ENCODE peak calls at places on chromosomes 16 and 17, in five cellular contexts. One of them, this sample, is unnamed.

GRCh38 chr16:27287887-27288286 is 19.3 kb upstream of the NSMCE1 start:
- DNase-seq in mesenchymal stem cell: no peak
- DNase-seq in mucosa of descending colon: no peak
- DNase-seq in HFF-Myc: no peak
- DNase-seq in NB4: no peak
- DNase-seq in this sample: no peak

GRCh38 chr16:24769806-24770205 is 40.4 kb downstream of the TNRC6A start:
- DNase-seq in mesenchymal stem cell: peak; percentile 66
- DNase-seq in mucosa of descending colon: no peak
- DNase-seq in HFF-Myc: no peak
- DNase-seq in NB4: no peak
- DNase-seq in this sample: no peak

GRCh38 chr17:73972056-73972455 is 231.4 kb upstream of the RPL38 start:
- DNase-seq in mesenchymal stem cell: no peak
- DNase-seq in mucosa of descending colon: no peak
- DNase-seq in HFF-Myc: no peak
- DNase-seq in NB4: no peak
- DNase-seq in this sample: no peak

GRCh38 chr16:30473231-30474061 is 904 bp downstream of the ITGAL start:
- DNase-seq in mesenchymal stem cell: no peak
- DNase-seq in mucosa of descending colon: no peak
- DNase-seq in HFF-Myc: no peak
- DNase-seq in NB4: peak; percentile 71
- DNase-seq in this sample: no peak

GRCh38 chr16:52545544-52546262 is 1.2 kb downstream of the TOX3 start:
- DNase-seq in mesenchymal stem cell: no peak
- DNase-seq in mucosa of descending colon: peak; percentile 34
- DNase-seq in HFF-Myc: no peak
- DNase-seq in NB4: no peak
- DNase-seq in this sample: no peak

GRCh38 chr16:85092309-85092708 is 20.0 kb downstream of the CIBAR2 start:
- DNase-seq in mesenchymal stem cell: no peak
- DNase-seq in mucosa of descending colon: no peak
- DNase-seq in HFF-Myc: no peak
- DNase-seq in NB4: no peak
- DNase-seq in this sample: no peak

GRCh38 chr17:72972263-72972951 is 120.1 kb downstream of the SLC39A11 start:
- DNase-seq in mesenchymal stem cell: no peak
- DNase-seq in mucosa of descending colon: no peak
- DNase-seq in HFF-Myc: no peak
- DNase-seq in NB4: no peak
- DNase-seq in this sample: no peak

GRCh38 chr16:30570621-30571443 is 682 bp downstream of the ZNF688 start:
- DNase-seq in mesenchymal stem cell: peak; percentile 65
- DNase-seq in mucosa of descending colon: peak; percentile 47
- DNase-seq in HFF-Myc: no peak
- DNase-seq in NB4: no peak
- DNase-seq in this sample: no peak

GRCh38 chr16:75860654-75861053 is 134.4 kb upstream of the CPHXL start:
- DNase-seq in mesenchymal stem cell: no peak
- DNase-seq in mucosa of descending colon: no peak
- DNase-seq in HFF-Myc: no peak
- DNase-seq in NB4: no peak
- DNase-seq in this sample: no peak

GRCh38 chr16:1688807-1689560 is 10.9 kb downstream of the JPT2 start:
- DNase-seq in mesenchymal stem cell: peak; percentile 32
- DNase-seq in mucosa of descending colon: no peak
- DNase-seq in HFF-Myc: no peak
- DNase-seq in NB4: no peak
- DNase-seq in this sample: peak; percentile 89

GRCh38 chr17:4533522-4534502 is 21.4 kb downstream of the MYBBP1A start:
- DNase-seq in mesenchymal stem cell: no peak
- DNase-seq in mucosa of descending colon: no peak
- DNase-seq in HFF-Myc: no peak
- DNase-seq in NB4: peak; percentile 26
- DNase-seq in this sample: no peak

GRCh38 chr16:3726021-3726687 is 8.8 kb upstream of the TRAP1 start:
- DNase-seq in mesenchymal stem cell: no peak
- DNase-seq in mucosa of descending colon: no peak
- DNase-seq in HFF-Myc: no peak
- DNase-seq in NB4: no peak
- DNase-seq in this sample: no peak

GRCh38 chr16:15704545-15704987 is 54.5 kb downstream of the NDE1 start:
- DNase-seq in mesenchymal stem cell: peak; percentile 76
- DNase-seq in mucosa of descending colon: peak; percentile 92
- DNase-seq in HFF-Myc: peak; percentile 57
- DNase-seq in NB4: peak; percentile 76
- DNase-seq in this sample: peak; percentile 58

GRCh38 chr17:28485049-28485448 is 11.6 kb downstream of the SLC13A2 start:
- DNase-seq in mesenchymal stem cell: no peak
- DNase-seq in mucosa of descending colon: no peak
- DNase-seq in HFF-Myc: no peak
- DNase-seq in NB4: peak; percentile 22
- DNase-seq in this sample: no peak

GRCh38 chr16:19843371-19843770 is 41.3 kb downstream of the GPRC5B start:
- DNase-seq in mesenchymal stem cell: peak; percentile 73
- DNase-seq in mucosa of descending colon: no peak
- DNase-seq in HFF-Myc: no peak
- DNase-seq in NB4: no peak
- DNase-seq in this sample: no peak

GRCh38 chr17:46736100-46736499 is 82.4 kb downstream of the WNT3 start:
- DNase-seq in mesenchymal stem cell: no peak
- DNase-seq in mucosa of descending colon: no peak
- DNase-seq in HFF-Myc: no peak
- DNase-seq in NB4: peak; percentile 34
- DNase-seq in this sample: no peak

GRCh38 chr17:42814633-42815399 is 9.3 kb downstream of the BECN1 start:
- DNase-seq in mesenchymal stem cell: peak; percentile 87
- DNase-seq in mucosa of descending colon: no peak
- DNase-seq in HFF-Myc: no peak
- DNase-seq in NB4: no peak
- DNase-seq in this sample: no peak

GRCh38 chr16:26668026-26668425 is 398.7 kb upstream of the C16orf82 start:
- DNase-seq in mesenchymal stem cell: no peak
- DNase-seq in mucosa of descending colon: no peak
- DNase-seq in HFF-Myc: no peak
- DNase-seq in NB4: no peak
- DNase-seq in this sample: no peak

GRCh38 chr17:27968206-27968732 is 74.2 kb upstream of the NLK start:
- DNase-seq in mesenchymal stem cell: no peak
- DNase-seq in mucosa of descending colon: no peak
- DNase-seq in HFF-Myc: no peak
- DNase-seq in NB4: no peak
- DNase-seq in this sample: no peak

GRCh38 chr17:76078859-76079576 is at the start of gene ZACN:
- DNase-seq in mesenchymal stem cell: no peak
- DNase-seq in mucosa of descending colon: no peak
- DNase-seq in HFF-Myc: no peak
- DNase-seq in NB4: no peak
- DNase-seq in this sample: no peak

GRCh38 chr17:12928736-12929135 is 89.1 kb downstream of the ELAC2 start:
- DNase-seq in mesenchymal stem cell: no peak
- DNase-seq in mucosa of descending colon: no peak
- DNase-seq in HFF-Myc: no peak
- DNase-seq in NB4: peak; percentile 12
- DNase-seq in this sample: no peak

GRCh38 chr16:12590409-12590808 is 213.3 kb downstream of the CPPED1 start:
- DNase-seq in mesenchymal stem cell: no peak
- DNase-seq in mucosa of descending colon: no peak
- DNase-seq in HFF-Myc: no peak
- DNase-seq in NB4: no peak
- DNase-seq in this sample: no peak

GRCh38 chr17:60525624-60526514 is at the start of gene APPBP2:
- DNase-seq in mesenchymal stem cell: peak; percentile 93
- DNase-seq in mucosa of descending colon: peak; percentile 90
- DNase-seq in HFF-Myc: peak; percentile 47
- DNase-seq in NB4: peak; percentile 78
- DNase-seq in this sample: no peak

GRCh38 chr17:55433029-55433628 is 11.5 kb upstream of the MMD start:
- DNase-seq in mesenchymal stem cell: no peak
- DNase-seq in mucosa of descending colon: peak; percentile 24
- DNase-seq in HFF-Myc: no peak
- DNase-seq in NB4: no peak
- DNase-seq in this sample: no peak

GRCh38 chr16:5379948-5380347 is 282.4 kb upstream of the EEF2KMT start:
- DNase-seq in mesenchymal stem cell: no peak
- DNase-seq in mucosa of descending colon: no peak
- DNase-seq in HFF-Myc: no peak
- DNase-seq in NB4: no peak
- DNase-seq in this sample: no peak

GRCh38 chr17:45022655-45023339 is 28.6 kb downstream of the DCAKD start:
- DNase-seq in mesenchymal stem cell: no peak
- DNase-seq in mucosa of descending colon: no peak
- DNase-seq in HFF-Myc: no peak
- DNase-seq in NB4: no peak
- DNase-seq in this sample: no peak

DNA sequence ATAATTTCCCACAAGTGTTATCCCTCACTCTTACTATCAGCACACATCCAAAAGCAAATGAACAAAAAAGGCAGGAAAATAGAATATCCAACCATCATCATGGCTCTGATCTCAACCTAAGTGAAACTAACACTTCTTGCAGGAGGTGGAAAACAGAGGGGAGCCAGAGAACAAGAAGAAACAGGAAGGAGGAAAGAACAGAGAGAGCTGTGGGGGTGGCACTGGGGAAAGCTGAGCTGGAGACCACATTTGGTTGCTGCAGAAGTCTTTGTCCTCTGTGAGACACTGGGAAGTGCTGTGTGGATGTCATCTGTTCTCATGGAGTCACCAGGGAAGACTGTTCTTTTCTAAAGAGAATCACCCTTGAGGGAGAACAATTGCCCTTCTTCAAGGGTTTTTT is 34.7 kb downstream of the GRB7 start:
- DNase-seq in mesenchymal stem cell: no peak
- DNase-seq in mucosa of descending colon: no peak
- DNase-seq in HFF-Myc: no peak
- DNase-seq in NB4: peak; percentile 47
- DNase-seq in this sample: no peak
- H3K4me3 ChIP-seq in mesenchymal stem cell: no peak overlapping the region
- H3K4me3 ChIP-seq in mucosa of descending colon: no peak overlapping the region
- H3K4me3 ChIP-seq in HFF-Myc: no peak overlapping the region
- H3K4me3 ChIP-seq in NB4: no peak overlapping the region
- H3K4me3 ChIP-seq in this sample: no peak overlapping the region

GRCh38 chr17:63934391-63935112 is 2.4 kb upstream of the CD79B start:
- DNase-seq in mesenchymal stem cell: no peak
- DNase-seq in mucosa of descending colon: no peak
- DNase-seq in HFF-Myc: no peak
- DNase-seq in NB4: no peak
- DNase-seq in this sample: no peak
- H3K4me3 ChIP-seq in mesenchymal stem cell: no peak overlapping the region
- H3K4me3 ChIP-seq in mucosa of descending colon: no peak overlapping the region
- H3K4me3 ChIP-seq in HFF-Myc: no peak overlapping the region
- H3K4me3 ChIP-seq in NB4: no peak overlapping the region
- H3K4me3 ChIP-seq in this sample: no peak overlapping the region

GRCh38 chr17:80731255-80731840 is 186.7 kb downstream of the RPTOR start:
- DNase-seq in mesenchymal stem cell: no peak
- DNase-seq in mucosa of descending colon: no peak
- DNase-seq in HFF-Myc: no peak
- DNase-seq in NB4: no peak
- DNase-seq in this sample: no peak
- H3K4me3 ChIP-seq in mesenchymal stem cell: no peak overlapping the region
- H3K4me3 ChIP-seq in mucosa of descending colon: no peak overlapping the region
- H3K4me3 ChIP-seq in HFF-Myc: no peak overlapping the region
- H3K4me3 ChIP-seq in NB4: no peak overlapping the region
- H3K4me3 ChIP-seq in this sample: no peak overlapping the region

DNA sequence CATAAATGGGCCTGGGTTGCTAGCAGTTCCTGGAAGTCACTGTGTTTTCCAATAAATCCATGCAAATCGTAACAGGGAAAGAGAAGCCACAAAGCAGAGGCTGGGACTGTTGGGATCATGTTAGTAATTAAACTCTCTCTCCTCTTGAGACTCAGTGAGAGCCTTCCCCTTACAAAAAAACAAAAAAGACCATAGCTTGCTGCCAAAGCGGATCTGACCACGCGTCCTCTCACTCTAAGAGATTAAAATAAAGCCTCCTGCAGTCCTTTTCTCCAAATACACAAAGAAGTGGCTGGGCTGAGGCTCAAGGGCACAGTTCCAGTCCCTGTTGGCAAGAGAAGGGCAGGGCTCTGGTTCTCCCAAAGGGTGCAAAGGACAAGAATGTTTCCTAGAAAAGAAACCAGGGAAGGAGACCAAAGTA is 38.5 kb downstream of the PIGL start:
- DNase-seq in mesenchymal stem cell: no peak
- DNase-seq in mucosa of descending colon: peak; percentile 74
- DNase-seq in HFF-Myc: no peak
- DNase-seq in NB4: no peak
- DNase-seq in this sample: no peak
- H3K4me3 ChIP-seq in mesenchymal stem cell: peak overlapping the region; percentile 60
- H3K4me3 ChIP-seq in mucosa of descending colon: no peak overlapping the region
- H3K4me3 ChIP-seq in HFF-Myc: no peak overlapping the region
- H3K4me3 ChIP-seq in NB4: no peak overlapping the region
- H3K4me3 ChIP-seq in this sample: no peak overlapping the region

DNA sequence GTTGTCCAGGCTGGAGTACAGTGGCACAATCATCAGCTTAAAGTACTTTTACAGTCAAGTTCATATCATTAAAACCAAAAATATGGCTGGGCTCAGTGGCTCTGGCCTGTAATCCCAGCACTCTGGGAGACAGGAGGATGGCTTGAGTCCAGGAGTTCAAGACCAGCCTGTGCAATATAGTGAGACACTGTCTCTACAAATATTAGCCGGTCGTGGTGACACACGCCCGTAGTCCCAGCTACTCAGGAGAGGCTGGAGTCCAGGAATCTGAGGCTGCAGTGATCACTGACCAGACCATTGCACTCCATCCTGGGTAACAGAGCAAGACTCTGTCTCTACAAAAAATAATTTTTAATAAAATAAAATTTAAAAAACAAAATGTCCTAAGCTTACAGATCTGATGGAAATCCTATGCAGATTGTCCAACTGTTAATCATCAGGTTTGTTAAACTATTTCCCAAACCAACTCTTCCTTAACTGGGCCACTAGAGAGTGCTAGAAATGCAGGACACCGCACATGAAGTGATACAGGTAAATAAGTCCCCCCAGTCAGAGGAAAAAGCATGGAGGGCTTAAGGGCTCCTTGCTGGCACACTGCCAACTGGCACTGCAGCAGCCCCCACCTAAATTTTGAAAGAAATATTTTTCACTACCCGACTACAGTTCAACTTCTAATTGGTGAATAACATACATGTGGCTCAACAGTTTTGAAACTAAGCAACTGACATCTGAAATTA is 2.8 kb downstream of the USP22 start:
- DNase-seq in mesenchymal stem cell: peak; percentile 54
- DNase-seq in mucosa of descending colon: peak; percentile 31
- DNase-seq in HFF-Myc: no peak
- DNase-seq in NB4: peak; percentile 69
- DNase-seq in this sample: no peak
- H3K4me3 ChIP-seq in mesenchymal stem cell: peak overlapping the region; percentile 89
- H3K4me3 ChIP-seq in mucosa of descending colon: no peak overlapping the region
- H3K4me3 ChIP-seq in HFF-Myc: peak overlapping the region; percentile 89
- H3K4me3 ChIP-seq in NB4: peak overlapping the region; percentile 81
- H3K4me3 ChIP-seq in this sample: peak overlapping the region; percentile 91